ENCODE peak calls at places on chromosome 17, in five cellular contexts. One of them, this sample, is unnamed.

GRCh38 chr17:9875441-9875840 is 29.6 kb downstream of the RCVRN start:
- DNase-seq in aorta: no peak
- DNase-seq in psoas muscle: no peak
- DNase-seq in heart right ventricle: no peak
- DNase-seq in naive thymus-derived CD4-positive, alpha-beta T cell: no peak
- DNase-seq in this sample: no peak

GRCh38 chr17:49548506-49549310 is 27.0 kb upstream of the NXPH3 start:
- DNase-seq in naive thymus-derived CD4-positive, alpha-beta T cell: no peak
- DNase-seq in heart right ventricle: peak; percentile 64
- DNase-seq in aorta: no peak
- DNase-seq in psoas muscle: peak; percentile 72
- DNase-seq in this sample: no peak

GRCh38 chr17:31787857-31788570 is 71.0 kb downstream of the COPRS start:
- DNase-seq in aorta: peak; percentile 86
- DNase-seq in heart right ventricle: no peak
- DNase-seq in naive thymus-derived CD4-positive, alpha-beta T cell: no peak
- DNase-seq in psoas muscle: no peak
- DNase-seq in this sample: no peak

GRCh38 chr17:68344701-68345136 is 53.4 kb downstream of the ARSG start:
- DNase-seq in aorta: no peak
- DNase-seq in heart right ventricle: no peak
- DNase-seq in naive thymus-derived CD4-positive, alpha-beta T cell: no peak
- DNase-seq in psoas muscle: no peak
- DNase-seq in this sample: no peak

GRCh38 chr17:76056882-76057281 is 15.4 kb downstream of the SRP68 start:
- DNase-seq in psoas muscle: no peak
- DNase-seq in heart right ventricle: no peak
- DNase-seq in naive thymus-derived CD4-positive, alpha-beta T cell: no peak
- DNase-seq in aorta: no peak
- DNase-seq in this sample: no peak

GRCh38 chr17:42680331-42680808 is 1.3 kb downstream of the CCR10 start:
- DNase-seq in heart right ventricle: no peak
- DNase-seq in naive thymus-derived CD4-positive, alpha-beta T cell: no peak
- DNase-seq in psoas muscle: peak; percentile 69
- DNase-seq in aorta: no peak
- DNase-seq in this sample: no peak

GRCh38 chr17:82859431-82860403 is 19.9 kb upstream of the ZNF750 start:
- DNase-seq in aorta: peak; percentile 83
- DNase-seq in naive thymus-derived CD4-positive, alpha-beta T cell: peak; percentile 72
- DNase-seq in heart right ventricle: no peak
- DNase-seq in psoas muscle: peak; percentile 68
- DNase-seq in this sample: no peak

GRCh38 chr17:63834431-63835166 is 7.1 kb upstream of the FTSJ3 start:
- DNase-seq in heart right ventricle: no peak
- DNase-seq in naive thymus-derived CD4-positive, alpha-beta T cell: peak; percentile 60
- DNase-seq in aorta: peak; percentile 71
- DNase-seq in psoas muscle: peak; percentile 78
- DNase-seq in this sample: peak; percentile 86

GRCh38 chr17:81741049-81741593 is 29.0 kb downstream of the SLC25A10 start:
- DNase-seq in psoas muscle: no peak
- DNase-seq in naive thymus-derived CD4-positive, alpha-beta T cell: no peak
- DNase-seq in heart right ventricle: no peak
- DNase-seq in aorta: peak; percentile 70
- DNase-seq in this sample: no peak

GRCh38 chr17:83019376-83019775 is 60.0 kb upstream of the METRNL start:
- DNase-seq in heart right ventricle: no peak
- DNase-seq in aorta: no peak
- DNase-seq in naive thymus-derived CD4-positive, alpha-beta T cell: no peak
- DNase-seq in psoas muscle: no peak
- DNase-seq in this sample: no peak

GRCh38 chr17:81519284-81520020 is 6.9 kb upstream of the ACTG1 start:
- DNase-seq in naive thymus-derived CD4-positive, alpha-beta T cell: peak; percentile 69
- DNase-seq in heart right ventricle: peak; percentile 25
- DNase-seq in aorta: peak; percentile 89
- DNase-seq in psoas muscle: peak; percentile 58
- DNase-seq in this sample: no peak

GRCh38 chr17:60253048-60253447 is 103.3 kb downstream of the CA4 start:
- DNase-seq in psoas muscle: no peak
- DNase-seq in aorta: no peak
- DNase-seq in heart right ventricle: no peak
- DNase-seq in naive thymus-derived CD4-positive, alpha-beta T cell: no peak
- DNase-seq in this sample: no peak

GRCh38 chr17:72571813-72572396 is 451.1 kb downstream of the SOX9 start:
- DNase-seq in aorta: no peak
- DNase-seq in heart right ventricle: no peak
- DNase-seq in psoas muscle: no peak
- DNase-seq in naive thymus-derived CD4-positive, alpha-beta T cell: no peak
- DNase-seq in this sample: no peak

GRCh38 chr17:18981385-18981641 is 23.3 kb downstream of the FAM83G start:
- DNase-seq in aorta: no peak
- DNase-seq in psoas muscle: no peak
- DNase-seq in heart right ventricle: no peak
- DNase-seq in naive thymus-derived CD4-positive, alpha-beta T cell: no peak
- DNase-seq in this sample: no peak

GRCh38 chr17:81419886-81420768 is 24.9 kb downstream of the BAHCC1 start:
- DNase-seq in aorta: no peak
- DNase-seq in psoas muscle: no peak
- DNase-seq in naive thymus-derived CD4-positive, alpha-beta T cell: no peak
- DNase-seq in heart right ventricle: no peak
- DNase-seq in this sample: no peak

GRCh38 chr17:8806206-8807069 is 7.3 kb upstream of the MFSD6L start:
- DNase-seq in heart right ventricle: no peak
- DNase-seq in psoas muscle: no peak
- DNase-seq in naive thymus-derived CD4-positive, alpha-beta T cell: no peak
- DNase-seq in aorta: no peak
- DNase-seq in this sample: no peak

GRCh38 chr17:39975801-39976200 is 4.8 kb upstream of the PSMD3 start:
- DNase-seq in naive thymus-derived CD4-positive, alpha-beta T cell: no peak
- DNase-seq in psoas muscle: no peak
- DNase-seq in aorta: no peak
- DNase-seq in heart right ventricle: no peak
- DNase-seq in this sample: no peak

GRCh38 chr17:50550661-50551432 is 3.9 kb downstream of the SPATA20 start:
- DNase-seq in psoas muscle: peak; percentile 90
- DNase-seq in naive thymus-derived CD4-positive, alpha-beta T cell: no peak
- DNase-seq in aorta: peak; percentile 92
- DNase-seq in heart right ventricle: peak; percentile 80
- DNase-seq in this sample: peak; percentile 54

GRCh38 chr17:59492091-59492451 is 73.3 kb upstream of the DHX40 start:
- DNase-seq in naive thymus-derived CD4-positive, alpha-beta T cell: no peak
- DNase-seq in aorta: no peak
- DNase-seq in psoas muscle: no peak
- DNase-seq in heart right ventricle: no peak
- DNase-seq in this sample: no peak

GRCh38 chr17:49703557-49704277 is 4.0 kb downstream of the SLC35B1 start:
- DNase-seq in psoas muscle: no peak
- DNase-seq in aorta: no peak
- DNase-seq in heart right ventricle: no peak
- DNase-seq in naive thymus-derived CD4-positive, alpha-beta T cell: no peak
- DNase-seq in this sample: peak; percentile 20

GRCh38 chr17:33284022-33284421 is 9.1 kb downstream of the ASIC2 start:
- DNase-seq in psoas muscle: no peak
- DNase-seq in heart right ventricle: no peak
- DNase-seq in naive thymus-derived CD4-positive, alpha-beta T cell: no peak
- DNase-seq in aorta: no peak
- DNase-seq in this sample: no peak

GRCh38 chr17:77723071-77723908 is 235.2 kb upstream of the TNRC6C start:
- DNase-seq in heart right ventricle: no peak
- DNase-seq in aorta: peak; percentile 72
- DNase-seq in naive thymus-derived CD4-positive, alpha-beta T cell: no peak
- DNase-seq in psoas muscle: no peak
- DNase-seq in this sample: no peak

GRCh38 chr17:38591759-38592241 is 14.0 kb downstream of the SRCIN1 start:
- DNase-seq in naive thymus-derived CD4-positive, alpha-beta T cell: no peak
- DNase-seq in psoas muscle: no peak
- DNase-seq in aorta: no peak
- DNase-seq in heart right ventricle: no peak
- DNase-seq in this sample: no peak
- H3K4me1 ChIP-seq in naive thymus-derived CD4-positive, alpha-beta T cell: peaks cover 29% of the 10 kb centered on the region
- H3K4me1 ChIP-seq in psoas muscle: no peaks in the 10 kb centered on the region
- H3K4me1 ChIP-seq in aorta: no peaks in the 10 kb centered on the region
- H3K4me1 ChIP-seq in heart right ventricle: no peaks in the 10 kb centered on the region
- H3K4me1 ChIP-seq in this sample: no peaks in the 10 kb centered on the region

GRCh38 chr17:17736205-17737183 is 55.2 kb downstream of the RAI1 start:
- DNase-seq in naive thymus-derived CD4-positive, alpha-beta T cell: no peak
- DNase-seq in psoas muscle: no peak
- DNase-seq in heart right ventricle: no peak
- DNase-seq in aorta: no peak
- DNase-seq in this sample: no peak
- H3K4me1 ChIP-seq in naive thymus-derived CD4-positive, alpha-beta T cell: no peaks in the 10 kb centered on the region
- H3K4me1 ChIP-seq in psoas muscle: peaks cover 30% of the 10 kb centered on the region
- H3K4me1 ChIP-seq in heart right ventricle: peaks cover 63% of the 10 kb centered on the region
- H3K4me1 ChIP-seq in aorta: no peaks in the 10 kb centered on the region
- H3K4me1 ChIP-seq in this sample: no peaks in the 10 kb centered on the region

GRCh38 chr17:78888911-78889496 is 14.0 kb downstream of the CEP295NL start:
- DNase-seq in aorta: no peak
- DNase-seq in naive thymus-derived CD4-positive, alpha-beta T cell: no peak
- DNase-seq in psoas muscle: no peak
- DNase-seq in heart right ventricle: no peak
- DNase-seq in this sample: no peak
- H3K4me1 ChIP-seq in aorta: no peaks in the 10 kb centered on the region
- H3K4me1 ChIP-seq in naive thymus-derived CD4-positive, alpha-beta T cell: no peaks in the 10 kb centered on the region
- H3K4me1 ChIP-seq in psoas muscle: peaks cover 18% of the 10 kb centered on the region
- H3K4me1 ChIP-seq in heart right ventricle: peaks cover 43% of the 10 kb centered on the region
- H3K4me1 ChIP-seq in this sample: peaks cover 3% of the 10 kb centered on the region

DNA sequence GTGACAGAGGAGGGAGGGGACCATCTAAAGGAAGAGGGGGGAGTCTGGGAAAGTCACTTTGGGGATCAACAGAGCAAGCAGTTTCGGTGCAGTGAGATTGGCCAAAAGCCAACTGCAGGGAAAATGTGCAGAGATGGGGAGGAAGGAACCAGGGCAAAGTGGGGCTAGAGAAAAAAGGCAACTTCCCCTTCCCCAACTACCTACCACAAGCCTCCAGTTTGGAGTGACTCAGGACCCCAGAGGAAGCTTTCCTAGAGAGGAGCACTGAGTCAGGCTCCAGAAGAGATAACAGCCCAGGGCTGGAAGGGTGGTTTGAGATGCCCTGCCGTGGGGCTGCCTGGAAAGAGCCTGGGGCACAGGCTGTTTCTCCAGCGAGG is 6.9 kb upstream of the CD300LD start:
- DNase-seq in naive thymus-derived CD4-positive, alpha-beta T cell: no peak
- DNase-seq in aorta: no peak
- DNase-seq in psoas muscle: no peak
- DNase-seq in heart right ventricle: no peak
- DNase-seq in this sample: no peak
- H3K4me1 ChIP-seq in naive thymus-derived CD4-positive, alpha-beta T cell: no peaks in the 10 kb centered on the region
- H3K4me1 ChIP-seq in aorta: no peaks in the 10 kb centered on the region
- H3K4me1 ChIP-seq in psoas muscle: no peaks in the 10 kb centered on the region
- H3K4me1 ChIP-seq in heart right ventricle: no peaks in the 10 kb centered on the region
- H3K4me1 ChIP-seq in this sample: no peaks in the 10 kb centered on the region

GRCh38 chr17:2237521-2237921 is 66.1 kb downstream of the SMG6 start:
- DNase-seq in naive thymus-derived CD4-positive, alpha-beta T cell: no peak
- DNase-seq in heart right ventricle: peak; percentile 41
- DNase-seq in aorta: no peak
- DNase-seq in psoas muscle: peak; percentile 69
- DNase-seq in this sample: no peak
- H3K4me1 ChIP-seq in naive thymus-derived CD4-positive, alpha-beta T cell: no peaks in the 10 kb centered on the region
- H3K4me1 ChIP-seq in heart right ventricle: peaks cover 47% of the 10 kb centered on the region
- H3K4me1 ChIP-seq in aorta: peaks cover 5% of the 10 kb centered on the region
- H3K4me1 ChIP-seq in psoas muscle: peaks cover 60% of the 10 kb centered on the region
- H3K4me1 ChIP-seq in this sample: no peaks in the 10 kb centered on the region

GRCh38 chr17:14310584-14310983 is 9.7 kb downstream of the HS3ST3B1 start:
- DNase-seq in aorta: no peak
- DNase-seq in psoas muscle: no peak
- DNase-seq in naive thymus-derived CD4-positive, alpha-beta T cell: no peak
- DNase-seq in heart right ventricle: no peak
- DNase-seq in this sample: no peak

GRCh38 chr17:14308636-14308964 is 7.7 kb downstream of the HS3ST3B1 start:
- DNase-seq in naive thymus-derived CD4-positive, alpha-beta T cell: no peak
- DNase-seq in psoas muscle: no peak
- DNase-seq in heart right ventricle: no peak
- DNase-seq in aorta: no peak
- DNase-seq in this sample: no peak

GRCh38 chr17:14310101-14310500 is 9.2 kb downstream of the HS3ST3B1 start:
- DNase-seq in heart right ventricle: no peak
- DNase-seq in psoas muscle: no peak
- DNase-seq in aorta: no peak
- DNase-seq in naive thymus-derived CD4-positive, alpha-beta T cell: no peak
- DNase-seq in this sample: no peak

GRCh38 chr17:14307560-14308024 is 6.7 kb downstream of the HS3ST3B1 start:
- DNase-seq in psoas muscle: no peak
- DNase-seq in heart right ventricle: no peak
- DNase-seq in naive thymus-derived CD4-positive, alpha-beta T cell: no peak
- DNase-seq in aorta: no peak
- DNase-seq in this sample: no peak

GRCh38 chr17:14308965-14309879 is 8.3 kb downstream of the HS3ST3B1 start:
- DNase-seq in aorta: peak; percentile 92
- DNase-seq in naive thymus-derived CD4-positive, alpha-beta T cell: peak; percentile 92
- DNase-seq in psoas muscle: peak; percentile 89
- DNase-seq in heart right ventricle: peak; percentile 91
- DNase-seq in this sample: no peak
- H3K4me1 ChIP-seq in aorta: no peaks in the 10 kb centered on the region
- H3K4me1 ChIP-seq in naive thymus-derived CD4-positive, alpha-beta T cell: peaks cover 21% of the 10 kb centered on the region
- H3K4me1 ChIP-seq in psoas muscle: peaks cover 15% of the 10 kb centered on the region
- H3K4me1 ChIP-seq in heart right ventricle: peaks cover 20% of the 10 kb centered on the region
- H3K4me1 ChIP-seq in this sample: no peaks in the 10 kb centered on the region

GRCh38 chr17:74444406-74444805 is 12.5 kb downstream of the GPRC5C start:
- DNase-seq in psoas muscle: peak; percentile 89
- DNase-seq in naive thymus-derived CD4-positive, alpha-beta T cell: no peak
- DNase-seq in heart right ventricle: peak; percentile 63
- DNase-seq in aorta: no peak
- DNase-seq in this sample: no peak
- H3K4me1 ChIP-seq in psoas muscle: peaks cover 71% of the 10 kb centered on the region
- H3K4me1 ChIP-seq in naive thymus-derived CD4-positive, alpha-beta T cell: no peaks in the 10 kb centered on the region
- H3K4me1 ChIP-seq in heart right ventricle: peaks cover 59% of the 10 kb centered on the region
- H3K4me1 ChIP-seq in aorta: peaks cover 1% of the 10 kb centered on the region
- H3K4me1 ChIP-seq in this sample: no peaks in the 10 kb centered on the region

DNA sequence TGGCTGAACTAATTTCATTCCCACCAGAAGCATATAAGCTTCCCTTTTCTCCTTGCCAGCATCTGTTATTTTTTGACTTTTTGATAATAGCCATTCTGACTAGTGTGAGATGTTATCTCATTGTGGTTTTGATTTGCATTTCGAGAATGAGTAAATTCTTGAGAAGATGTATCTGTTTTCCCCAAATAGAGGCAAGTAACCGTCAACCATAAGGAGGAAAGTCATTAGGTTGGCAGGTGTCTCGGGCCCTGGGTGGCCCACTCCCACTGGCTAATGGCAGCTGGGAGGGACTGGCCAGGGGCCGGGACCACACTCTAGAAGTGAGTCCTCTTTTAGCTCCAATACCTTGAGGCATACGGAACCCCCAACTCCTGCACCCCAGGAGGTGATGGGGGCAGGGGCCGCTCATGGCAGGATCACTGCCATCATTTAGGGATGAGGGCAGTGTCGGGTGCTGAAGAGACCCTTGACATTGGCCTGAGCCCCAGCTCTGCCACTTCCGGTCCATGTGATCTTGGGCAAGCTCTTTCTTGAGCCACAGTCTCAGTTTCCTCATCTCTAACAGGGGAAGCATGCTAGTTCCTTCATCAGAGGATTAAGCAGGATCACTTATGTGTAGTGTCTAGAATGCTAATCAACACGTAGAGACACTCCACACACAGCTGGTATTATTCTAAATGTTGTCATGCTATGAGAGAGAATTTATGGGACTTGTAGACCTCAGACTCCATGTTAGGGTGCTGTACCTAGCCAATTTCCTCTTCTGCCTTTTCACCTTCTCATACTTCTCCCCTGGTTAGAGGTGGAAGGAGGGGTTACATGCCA is 44.3 kb downstream of the RGS9 start:
- DNase-seq in psoas muscle: no peak
- DNase-seq in heart right ventricle: no peak
- DNase-seq in aorta: no peak
- DNase-seq in naive thymus-derived CD4-positive, alpha-beta T cell: peak; percentile 58
- DNase-seq in this sample: no peak
- H3K4me1 ChIP-seq in psoas muscle: no peaks in the 10 kb centered on the region
- H3K4me1 ChIP-seq in heart right ventricle: no peaks in the 10 kb centered on the region
- H3K4me1 ChIP-seq in aorta: no peaks in the 10 kb centered on the region
- H3K4me1 ChIP-seq in naive thymus-derived CD4-positive, alpha-beta T cell: peaks cover 43% of the 10 kb centered on the region
- H3K4me1 ChIP-seq in this sample: no peaks in the 10 kb centered on the region

This sample was measured in HAP-1.